ENCODE peak calls at places on chromosome 11, in seven cellular contexts. J is mammary epithelial cell, F is H9, I is OCI-LY7, Y is hepatocyte, S is A549, R is MM.1S. A is an unnamed sample.

GRCh38 chr11:26014456-26015115 is 317.3 kb upstream of the ANO3 start:
- DNase-seq in J (peak; percentile 10), F (no peak), I (no peak), Y (no peak), S (no peak), R (no peak), A (no peak)

GRCh38 chr11:83019888-83020579 is 51.7 kb downstream of the RAB30 start:
- DNase-seq in J (peak; percentile 24), F (no peak), I (no peak), Y (no peak), S (no peak), R (no peak), A (no peak)

GRCh38 chr11:5923789-5924188 is 18.3 kb upstream of the OR56A3 start:
- DNase-seq in J (peak; percentile 20), F (no peak), I (no peak), Y (no peak), S (no peak), R (no peak), A (no peak)

GRCh38 chr11:8787372-8787771 is 104.8 kb downstream of the RPL27A start:
- DNase-seq in J (no peak), F (no peak), I (no peak), Y (no peak), S (no peak), R (peak; percentile 76), A (no peak)

GRCh38 chr11:108324587-108324986 is 101.7 kb downstream of the ATM start:
- DNase-seq in J (peak; percentile 5), F (no peak), I (no peak), Y (no peak), S (no peak), R (no peak), A (no peak)

GRCh38 chr11:350723-351255 is 18.5 kb upstream of the B4GALNT4 start:
- DNase-seq in J (peak; percentile 87), F (no peak), I (peak; percentile 54), Y (no peak), S (no peak), R (peak; percentile 82), A (no peak)

GRCh38 chr11:64343740-64344133 is 3.7 kb downstream of the CCDC88B start:
- DNase-seq in J (no peak), F (peak; percentile 64), I (no peak), Y (peak; percentile 6), S (peak; percentile 52), R (no peak), A (no peak)

GRCh38 chr11:14565845-14566244 is 45.7 kb upstream of the PSMA1 start:
- DNase-seq in J (no peak), F (no peak), I (no peak), Y (no peak), S (no peak), R (no peak), A (no peak)

GRCh38 chr11:112163875-112164521 is at the start of gene IL18:
- DNase-seq in J (no peak), F (peak; percentile 67), I (no peak), Y (peak; percentile 45), S (peak; percentile 88), R (no peak), A (no peak)

GRCh38 chr11:88689548-88690240 is 352.2 kb upstream of the CTSC start:
- DNase-seq in J (no peak), F (no peak), I (no peak), Y (no peak), S (no peak), R (no peak), A (no peak)

GRCh38 chr11:128324051-128324481 is 263.3 kb downstream of the ETS1 start:
- DNase-seq in J (no peak), F (no peak), I (no peak), Y (no peak), S (no peak), R (no peak), A (no peak)

GRCh38 chr11:92667446-92668165 is 301.8 kb upstream of the MTNR1B start:
- DNase-seq in J (no peak), F (peak; percentile 36), I (no peak), Y (no peak), S (no peak), R (no peak), A (no peak)

GRCh38 chr11:45322891-45323597 is 36.9 kb upstream of the SYT13 start:
- DNase-seq in J (no peak), F (no peak), I (no peak), Y (no peak), S (no peak), R (no peak), A (no peak)

GRCh38 chr11:17521106-17521900 is 22.9 kb downstream of the USH1C start:
- DNase-seq in J (peak; percentile 19), F (no peak), I (no peak), Y (no peak), S (no peak), R (no peak), A (no peak)

GRCh38 chr11:96307748-96308133 is 35.3 kb downstream of the MAML2 start:
- DNase-seq in J (peak; percentile 90), F (no peak), I (no peak), Y (peak; percentile 39), S (peak; percentile 63), R (no peak), A (peak; percentile 54)

GRCh38 chr11:2777871-2778629 is 78.3 kb upstream of the KCNQ1OT1 start:
- DNase-seq in J (no peak), F (peak; percentile 31), I (no peak), Y (no peak), S (no peak), R (peak; percentile 64), A (no peak)

GRCh38 chr11:12995211-12995610 is 13.9 kb upstream of the RASSF10 start:
- DNase-seq in J (no peak), F (no peak), I (no peak), Y (no peak), S (no peak), R (no peak), A (no peak)

GRCh38 chr11:23257088-23257487 is 396.8 kb upstream of the CCDC179 start:
- DNase-seq in J (no peak), F (no peak), I (no peak), Y (no peak), S (no peak), R (no peak), A (no peak)

GRCh38 chr11:134725939-134726639 is 314.0 kb upstream of the B3GAT1 start:
- DNase-seq in J (no peak), F (peak; percentile 71), I (no peak), Y (peak; percentile 48), S (peak; percentile 19), R (no peak), A (no peak)

GRCh38 chr11:20373102-20373501 is 9.6 kb downstream of the HTATIP2 start:
- DNase-seq in J (no peak), F (no peak), I (no peak), Y (no peak), S (no peak), R (no peak), A (no peak)

GRCh38 chr11:116173946-116174911 is 598.6 kb downstream of the BUD13 start:
- DNase-seq in J (no peak), F (peak; percentile 43), I (no peak), Y (no peak), S (no peak), R (no peak), A (no peak)

GRCh38 chr11:76788661-76789442 is 5.7 kb downstream of the TSKU start:
- DNase-seq in J (peak; percentile 98), F (no peak), I (no peak), Y (peak; percentile 61), S (no peak), R (no peak), A (peak; percentile 98)

GRCh38 chr11:133913761-133914160 is 43.0 kb downstream of the IGSF9B start:
- DNase-seq in J (no peak), F (no peak), I (no peak), Y (no peak), S (no peak), R (no peak), A (no peak)

GRCh38 chr11:117663826-117664225 is 133.2 kb downstream of the DSCAML1 start:
- DNase-seq in J (no peak), F (no peak), I (no peak), Y (peak; percentile 40), S (no peak), R (no peak), A (no peak)

GRCh38 chr11:16070573-16070972 is 285.8 kb downstream of the SOX6 start:
- DNase-seq in J (no peak), F (no peak), I (no peak), Y (no peak), S (no peak), R (no peak), A (no peak)

GRCh38 chr11:76770642-76771445 is 12.3 kb upstream of the TSKU start:
- DNase-seq in J (peak; percentile 84), F (no peak), I (no peak), Y (peak; percentile 65), S (peak; percentile 98), R (peak; percentile 76), A (no peak)

DNA sequence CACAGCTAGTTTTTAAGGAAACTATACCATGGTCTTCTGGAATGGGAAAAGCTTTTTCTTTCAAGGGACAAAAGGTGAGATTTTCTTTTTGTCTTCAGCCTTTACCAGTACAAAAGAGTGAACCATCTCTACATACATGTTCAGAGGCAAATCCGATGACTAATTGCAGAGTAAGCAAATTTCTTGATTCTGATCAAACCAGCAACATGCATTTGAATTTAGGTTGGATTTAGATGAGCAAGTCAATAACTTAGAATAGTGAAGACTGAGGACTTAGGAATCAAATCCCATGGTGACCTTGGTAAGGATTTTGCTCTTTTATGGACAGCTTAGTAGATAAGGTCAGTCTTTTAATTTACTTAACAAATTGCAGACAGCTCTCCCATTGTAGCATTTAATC is 65.9 kb upstream of the BLID start:
- DNase-seq in J (no peak), F (no peak), I (no peak), Y (no peak), S (no peak), R (no peak), A (no peak)
- H3K27ac ChIP-seq in J (peak overlapping the region; percentile 98), F (no peak overlapping the region), I (no peak overlapping the region), Y (no peak overlapping the region), S (peak overlapping the region; percentile 91), R (no peak overlapping the region), A (peak overlapping the region; percentile 83)

GRCh38 chr11:119643878-119644225 is 85.1 kb downstream of the NECTIN1 start:
- DNase-seq in J (no peak), F (no peak), I (no peak), Y (no peak), S (no peak), R (no peak), A (no peak)
- H3K4me2 ChIP-seq in J (no peak overlapping the region), F (no peak overlapping the region), I (no peak overlapping the region), Y (no peak overlapping the region), S (no peak overlapping the region), R (no peak overlapping the region), A (no peak overlapping the region)

DNA sequence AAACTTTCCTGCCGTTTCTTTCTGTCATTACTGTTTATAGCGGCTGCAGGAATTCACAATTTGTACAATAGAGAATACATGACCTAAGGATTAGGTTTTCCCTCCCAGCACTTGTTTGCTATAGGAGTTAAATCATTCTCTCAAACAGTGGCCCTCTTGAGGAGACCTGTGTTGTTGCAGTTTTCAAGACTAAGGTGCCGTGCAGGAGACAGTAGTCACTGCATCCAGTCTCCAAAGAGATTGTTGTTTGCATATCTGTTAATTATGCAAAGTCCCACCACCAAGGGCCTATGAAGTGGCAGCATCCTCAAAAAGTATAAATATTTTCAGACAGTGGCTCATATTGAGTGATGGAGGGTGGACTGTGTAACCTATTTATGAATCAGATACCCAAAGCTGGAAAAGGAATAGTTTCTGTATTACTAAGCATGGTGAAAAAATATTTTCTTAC is 2.3 kb downstream of the PRSS23 start:
- DNase-seq in J (peak; percentile 78), F (peak; percentile 61), I (peak; percentile 5), Y (peak; percentile 70), S (peak; percentile 84), R (peak; percentile 56), A (peak; percentile 62)
- H3K27ac ChIP-seq in J (peak overlapping the region; percentile 75), F (no peak overlapping the region), I (no peak overlapping the region), Y (peak overlapping the region; percentile 66), S (peak overlapping the region; percentile 93), R (no peak overlapping the region), A (peak overlapping the region; percentile 75)

GRCh38 chr11:69008774-69009440 is 4.1 kb downstream of the MRGPRF start:
- DNase-seq in J (peak; percentile 92), F (peak; percentile 61), I (no peak), Y (peak; percentile 95), S (peak; percentile 89), R (no peak), A (peak; percentile 92)
- H3K4me2 ChIP-seq in J (peak overlapping the region; percentile 46), F (no peak overlapping the region), I (no peak overlapping the region), Y (peak overlapping the region; percentile 76), S (peak overlapping the region; percentile 69), R (no peak overlapping the region), A (peak overlapping the region; percentile 68)

A was measured in keratinocyte.